ENCODE peak calls at places on chromosomes 11 and 22, in ten cellular contexts. M is activated T-cell treated with anti-CD3 and anti-CD28 coated beads, Interleukin-2, amount 50 U/mL, for 72 hours; N is T follicular helper cell; E is activated naive CD4-positive, alpha-beta T cell treated with anti-CD3 and anti-CD28 coated beads, Interleukin-2, amount 50 U/mL, for 72 hours; L is lower lobe of right lung; J is heart right ventricle; H is hepatocyte; O is glutamatergic neuron; W is cardiac septum; C is effector memory CD4-positive, alpha-beta T cell. G is an unnamed sample.

GRCh38 chr11:126561327-126561893 is 205.9 kb downstream of the ST3GAL4 start:
- DNase-seq in E (peak), N (no peak), C (no peak), L (no peak), H (peak), M (peak), J (no peak), O (no peak), W (no peak), G (peak)

GRCh38 chr11:72283947-72284346 is 40.0 kb upstream of the PHOX2A start:
- DNase-seq in M (no peak), E (no peak), C (no peak), O (no peak), L (no peak), W (no peak), J (no peak), H (no peak), N (no peak), G (no peak)

GRCh38 chr11:34890812-34891211 is 25.4 kb downstream of the APIP start:
- DNase-seq in C (no peak), J (no peak), H (peak), N (no peak), W (no peak), M (no peak), L (no peak), E (no peak), O (no peak), G (peak)

GRCh38 chr11:44475114-44475686 is 90.3 kb upstream of the CD82 start:
- DNase-seq in O (no peak), M (no peak), J (no peak), E (no peak), N (no peak), W (no peak), L (no peak), C (no peak), H (no peak), G (no peak)

GRCh38 chr11:117039897-117040296 is 58.3 kb downstream of the SIK3 start:
- DNase-seq in W (no peak), J (no peak), M (peak), H (no peak), O (no peak), C (no peak), N (no peak), E (no peak), L (no peak), G (no peak)

GRCh38 chr11:24935059-24935458 is 438.2 kb downstream of the LUZP2 start:
- DNase-seq in O (no peak), J (no peak), E (no peak), W (no peak), M (no peak), N (no peak), L (no peak), C (no peak), H (no peak), G (no peak)

GRCh38 chr22:28931844-28932561 is 48.6 kb downstream of the ZNRF3 start:
- DNase-seq in O (no peak), N (no peak), L (no peak), W (no peak), H (no peak), C (no peak), E (no peak), M (no peak), J (no peak), G (no peak)

GRCh38 chr22:23548501-23549197 is 31.4 kb downstream of the IGLL1 start:
- DNase-seq in N (no peak), J (no peak), C (no peak), L (no peak), H (no peak), E (no peak), W (no peak), O (no peak), M (no peak), G (no peak)

GRCh38 chr11:3046641-3047040 is 10.6 kb downstream of the CARS1 start:
- DNase-seq in L (no peak), O (no peak), H (no peak), C (no peak), W (no peak), E (no peak), N (no peak), M (no peak), J (no peak), G (no peak)

GRCh38 chr11:6405039-6405667 is 13.7 kb downstream of the APBB1 start:
- DNase-seq in H (peak), W (no peak), N (no peak), J (no peak), O (peak), L (peak), C (no peak), E (no peak), M (no peak), G (no peak)

GRCh38 chr11:10666556-10666955 is 27.0 kb downstream of the IRAG1 start:
- DNase-seq in M (no peak), C (no peak), W (no peak), N (no peak), J (no peak), O (no peak), E (no peak), H (no peak), L (no peak), G (no peak)

GRCh38 chr11:125376117-125376516 is 119.9 kb downstream of the FEZ1 start:
- DNase-seq in L (no peak), M (no peak), W (peak), O (no peak), H (peak), N (no peak), C (no peak), J (peak), E (no peak), G (peak)

GRCh38 chr22:44326549-44326881 is 13.8 kb upstream of the SHISAL1 start:
- DNase-seq in O (no peak), M (no peak), W (no peak), H (no peak), C (no peak), J (no peak), E (no peak), N (no peak), L (no peak), G (no peak)

GRCh38 chr22:37485006-37485713 is 1.0 kb downstream of the MFNG start:
- DNase-seq in C (peak), M (peak), N (peak), L (peak), H (no peak), W (no peak), O (no peak), E (peak), J (peak), G (peak)

GRCh38 chr11:17413414-17414316 is 25.2 kb upstream of the KCNJ11 start:
- DNase-seq in E (no peak), J (no peak), O (no peak), W (no peak), M (no peak), N (no peak), C (no peak), H (no peak), L (peak), G (no peak)

GRCh38 chr11:27293500-27294417 is 69.3 kb downstream of the CCDC34 start:
- DNase-seq in H (no peak), O (no peak), W (no peak), J (no peak), N (no peak), M (no peak), E (no peak), C (no peak), L (no peak), G (no peak)

GRCh38 chr22:27008454-27008853 is 351.1 kb downstream of the MIAT start:
- DNase-seq in W (no peak), L (no peak), H (no peak), J (no peak), O (no peak), E (no peak), M (no peak), N (no peak), C (no peak), G (no peak)

GRCh38 chr22:27603111-27603822 is 198.3 kb downstream of the MN1 start:
- DNase-seq in C (no peak), J (no peak), H (no peak), M (no peak), W (no peak), N (no peak), L (no peak), E (no peak), O (peak), G (no peak)

GRCh38 chr11:35919244-35919643 is 24.6 kb upstream of the LDLRAD3 start:
- DNase-seq in W (no peak), N (no peak), C (no peak), M (no peak), E (no peak), O (no peak), L (no peak), J (no peak), H (no peak), G (no peak)

GRCh38 chr22:50016988-50017700 is 4.6 kb upstream of the IL17REL start:
- DNase-seq in O (no peak), W (no peak), L (peak), H (peak), C (no peak), M (peak), N (peak), J (no peak), E (peak), G (peak)

GRCh38 chr22:48440673-48441552 is 1386.8 kb downstream of the BRD1 start:
- DNase-seq in W (no peak), L (peak), J (no peak), E (no peak), N (no peak), C (no peak), M (no peak), O (no peak), H (no peak), G (no peak)

GRCh38 chr22:44574057-44574456 is 76.0 kb upstream of the RTL6 start:
- DNase-seq in N (no peak), E (no peak), H (peak), J (no peak), C (no peak), W (peak), M (no peak), O (no peak), L (no peak), G (no peak)

GRCh38 chr11:75223954-75224643 is 16.5 kb upstream of the TPBGL start:
- DNase-seq in L (no peak), N (no peak), J (no peak), H (no peak), C (no peak), O (no peak), E (no peak), M (no peak), W (peak), G (no peak)

GRCh38 chr11:12785901-12786300 is 111.7 kb downstream of the TEAD1 start:
- DNase-seq in C (no peak), J (no peak), M (no peak), H (no peak), L (no peak), O (no peak), W (no peak), E (no peak), N (no peak), G (no peak)

GRCh38 chr11:26676641-26677040 is 45.2 kb downstream of the SLC5A12 start:
- DNase-seq in L (no peak), O (no peak), E (no peak), W (no peak), N (no peak), C (no peak), H (no peak), M (no peak), J (no peak), G (no peak)

GRCh38 chr11:126415128-126415527 is 59.6 kb downstream of the ST3GAL4 start:
- DNase-seq in H (peak), N (no peak), W (peak), O (no peak), M (no peak), J (peak), E (no peak), C (no peak), L (peak), G (no peak)

GRCh38 chr11:2325719-2326118 is 23.9 kb downstream of the TSPAN32 start:
- DNase-seq in O (no peak), N (no peak), M (no peak), C (no peak), J (no peak), E (no peak), L (no peak), W (peak), H (no peak), G (no peak)

GRCh38 chr22:29531419-29531818 is 22.1 kb downstream of the THOC5 start:
- DNase-seq in O (no peak), H (no peak), N (no peak), C (no peak), L (no peak), E (no peak), J (no peak), W (no peak), M (no peak), G (no peak)

GRCh38 chr22:32660292-32660691 is 141.2 kb upstream of the TIMP3 start:
- DNase-seq in O (peak), C (no peak), L (peak), W (no peak), N (peak), J (peak), H (peak), E (peak), M (peak), G (peak)

GRCh38 chr11:117830072-117830471 is 5.5 kb upstream of the FXYD2 start:
- DNase-seq in W (peak), E (no peak), J (no peak), N (no peak), C (no peak), O (peak), M (no peak), H (no peak), L (no peak), G (no peak)

GRCh38 chr11:121661796-121662508 is 209.2 kb upstream of the SORL1-AS1 start:
- DNase-seq in C (no peak), W (no peak), L (no peak), O (no peak), H (no peak), N (no peak), E (no peak), M (no peak), J (no peak), G (no peak)

GRCh38 chr22:47187558-47187957 is 425.1 kb downstream of the TBC1D22A start:
- DNase-seq in C (no peak), E (no peak), N (no peak), W (no peak), O (no peak), J (no peak), L (no peak), H (no peak), M (no peak), G (no peak)

GRCh38 chr22:41398921-41399320 is 17.2 kb downstream of the TEF start:
- DNase-seq in W (no peak), J (no peak), N (no peak), H (no peak), L (no peak), C (no peak), O (no peak), E (no peak), M (no peak), G (no peak)

GRCh38 chr11:61411589-61411988 is 18.2 kb downstream of the CPSF7 start:
- DNase-seq in O (no peak), C (no peak), J (no peak), N (no peak), L (no peak), M (no peak), W (no peak), E (no peak), H (no peak), G (no peak)

GRCh38 chr22:49993649-49994360 is 18.8 kb downstream of the IL17REL start:
- DNase-seq in C (no peak), N (no peak), J (no peak), M (no peak), H (no peak), E (no peak), L (peak), O (no peak), W (peak), G (no peak)

GRCh38 chr11:69380921-69381581 is 87.1 kb downstream of the MYEOV start:
- DNase-seq in J (peak), O (no peak), C (no peak), N (no peak), H (no peak), E (no peak), L (no peak), W (peak), M (no peak), G (no peak)

GRCh38 chr22:30408388-30409101 is 11.7 kb downstream of the SEC14L2 start:
- DNase-seq in M (no peak), W (no peak), H (no peak), L (no peak), E (no peak), C (no peak), N (no peak), O (no peak), J (no peak), G (no peak)

GRCh38 chr22:37443086-37443485 is 15.8 kb upstream of the ELFN2 start:
- DNase-seq in M (no peak), N (no peak), H (no peak), L (no peak), C (no peak), W (no peak), O (no peak), J (no peak), E (no peak), G (no peak)

GRCh38 chr11:110527146-110527545 is 97.4 kb downstream of the FDX1 start:
- DNase-seq in L (no peak), E (no peak), N (no peak), M (no peak), H (no peak), O (no peak), J (no peak), C (no peak), W (no peak), G (no peak)

GRCh38 chr11:72789493-72790131 is 4.2 kb downstream of the STARD10 start:
- DNase-seq in L (no peak), J (peak), H (no peak), N (no peak), E (no peak), W (no peak), C (no peak), O (no peak), M (no peak), G (no peak)

G was measured in GM13977.